ENCODE peak calls at places on chromosomes 7 and 10, in eight cellular contexts. One of them, this sample, is unnamed.

GRCh38 chr10:15169555-15170407 is 1.3 kb upstream of the NMT2 start:
- DNase-seq in RWPE1: no peak
- DNase-seq in type B pancreatic cell: no peak
- DNase-seq in endodermal cell: no peak
- DNase-seq in endothelial cell: no peak
- DNase-seq in heart left ventricle: no peak
- DNase-seq in progenitor cell of endocrine pancreas: no peak
- DNase-seq in lower lobe of right lung: no peak
- DNase-seq in this sample: no peak

GRCh38 chr10:72254891-72255568 is 18.7 kb upstream of the DDIT4 start:
- DNase-seq in RWPE1: peak
- DNase-seq in endothelial cell: peak
- DNase-seq in type B pancreatic cell: no peak
- DNase-seq in heart left ventricle: peak
- DNase-seq in progenitor cell of endocrine pancreas: no peak
- DNase-seq in endodermal cell: peak
- DNase-seq in lower lobe of right lung: peak
- DNase-seq in this sample: peak

GRCh38 chr7:137091396-137091795 is 222.9 kb downstream of the CHRM2 start:
- DNase-seq in progenitor cell of endocrine pancreas: no peak
- DNase-seq in RWPE1: no peak
- DNase-seq in type B pancreatic cell: no peak
- DNase-seq in endothelial cell: peak
- DNase-seq in endodermal cell: peak
- DNase-seq in lower lobe of right lung: no peak
- DNase-seq in heart left ventricle: no peak
- DNase-seq in this sample: no peak

GRCh38 chr7:16648551-16648950 is 2.6 kb downstream of the BZW2 start:
- DNase-seq in RWPE1: no peak
- DNase-seq in heart left ventricle: no peak
- DNase-seq in endothelial cell: peak
- DNase-seq in endodermal cell: no peak
- DNase-seq in lower lobe of right lung: no peak
- DNase-seq in type B pancreatic cell: no peak
- DNase-seq in progenitor cell of endocrine pancreas: no peak
- DNase-seq in this sample: no peak

GRCh38 chr10:70493660-70494234 is 15.2 kb downstream of the PALD1 start:
- DNase-seq in heart left ventricle: no peak
- DNase-seq in RWPE1: no peak
- DNase-seq in endodermal cell: peak
- DNase-seq in endothelial cell: peak
- DNase-seq in progenitor cell of endocrine pancreas: peak
- DNase-seq in type B pancreatic cell: no peak
- DNase-seq in lower lobe of right lung: no peak
- DNase-seq in this sample: peak

GRCh38 chr10:14162626-14163344 is 167.9 kb downstream of the FRMD4A start:
- DNase-seq in RWPE1: no peak
- DNase-seq in heart left ventricle: no peak
- DNase-seq in progenitor cell of endocrine pancreas: no peak
- DNase-seq in type B pancreatic cell: no peak
- DNase-seq in endodermal cell: no peak
- DNase-seq in endothelial cell: no peak
- DNase-seq in lower lobe of right lung: no peak
- DNase-seq in this sample: no peak

GRCh38 chr7:102215281-102215680 is 71.4 kb upstream of the SH2B2 start:
- DNase-seq in progenitor cell of endocrine pancreas: no peak
- DNase-seq in endodermal cell: no peak
- DNase-seq in RWPE1: no peak
- DNase-seq in lower lobe of right lung: no peak
- DNase-seq in type B pancreatic cell: no peak
- DNase-seq in endothelial cell: no peak
- DNase-seq in heart left ventricle: no peak
- DNase-seq in this sample: no peak

GRCh38 chr7:70694909-70695803 is 436.8 kb upstream of the GALNT17 start:
- DNase-seq in type B pancreatic cell: no peak
- DNase-seq in endodermal cell: peak
- DNase-seq in endothelial cell: peak
- DNase-seq in RWPE1: peak
- DNase-seq in progenitor cell of endocrine pancreas: peak
- DNase-seq in heart left ventricle: no peak
- DNase-seq in lower lobe of right lung: no peak
- DNase-seq in this sample: peak

GRCh38 chr10:61286695-61287094 is 166.5 kb downstream of the TMEM26 start:
- DNase-seq in RWPE1: no peak
- DNase-seq in endothelial cell: no peak
- DNase-seq in lower lobe of right lung: no peak
- DNase-seq in endodermal cell: no peak
- DNase-seq in progenitor cell of endocrine pancreas: no peak
- DNase-seq in heart left ventricle: no peak
- DNase-seq in type B pancreatic cell: no peak
- DNase-seq in this sample: peak

GRCh38 chr7:91046322-91047088 is 217.7 kb upstream of the FZD1 start:
- DNase-seq in lower lobe of right lung: no peak
- DNase-seq in endodermal cell: no peak
- DNase-seq in progenitor cell of endocrine pancreas: no peak
- DNase-seq in type B pancreatic cell: no peak
- DNase-seq in endothelial cell: no peak
- DNase-seq in RWPE1: no peak
- DNase-seq in heart left ventricle: no peak
- DNase-seq in this sample: no peak

GRCh38 chr7:132381742-132382472 is 194.4 kb downstream of the PLXNA4 start:
- DNase-seq in endothelial cell: no peak
- DNase-seq in lower lobe of right lung: no peak
- DNase-seq in RWPE1: no peak
- DNase-seq in heart left ventricle: no peak
- DNase-seq in progenitor cell of endocrine pancreas: peak
- DNase-seq in type B pancreatic cell: no peak
- DNase-seq in endodermal cell: peak
- DNase-seq in this sample: no peak

GRCh38 chr7:155571581-155572345 is 25.4 kb upstream of the CNPY1 start:
- DNase-seq in progenitor cell of endocrine pancreas: no peak
- DNase-seq in RWPE1: no peak
- DNase-seq in endothelial cell: no peak
- DNase-seq in type B pancreatic cell: no peak
- DNase-seq in endodermal cell: no peak
- DNase-seq in heart left ventricle: no peak
- DNase-seq in lower lobe of right lung: no peak
- DNase-seq in this sample: no peak

GRCh38 chr10:30013684-30014246 is 45.6 kb downstream of the JCAD start:
- DNase-seq in heart left ventricle: peak
- DNase-seq in RWPE1: no peak
- DNase-seq in endothelial cell: no peak
- DNase-seq in progenitor cell of endocrine pancreas: no peak
- DNase-seq in lower lobe of right lung: no peak
- DNase-seq in type B pancreatic cell: no peak
- DNase-seq in endodermal cell: no peak
- DNase-seq in this sample: no peak

GRCh38 chr10:34506773-34507172 is 308.3 kb downstream of the PARD3 start:
- DNase-seq in progenitor cell of endocrine pancreas: no peak
- DNase-seq in heart left ventricle: no peak
- DNase-seq in RWPE1: no peak
- DNase-seq in lower lobe of right lung: no peak
- DNase-seq in endothelial cell: no peak
- DNase-seq in endodermal cell: no peak
- DNase-seq in type B pancreatic cell: no peak
- DNase-seq in this sample: no peak

GRCh38 chr10:103847346-103847745 is 8.0 kb downstream of the SH3PXD2A start:
- DNase-seq in heart left ventricle: no peak
- DNase-seq in type B pancreatic cell: no peak
- DNase-seq in progenitor cell of endocrine pancreas: no peak
- DNase-seq in RWPE1: no peak
- DNase-seq in endothelial cell: no peak
- DNase-seq in endodermal cell: no peak
- DNase-seq in lower lobe of right lung: no peak
- DNase-seq in this sample: no peak

GRCh38 chr10:79054203-79055099 is 14.3 kb upstream of the ZMIZ1 start:
- DNase-seq in progenitor cell of endocrine pancreas: no peak
- DNase-seq in type B pancreatic cell: no peak
- DNase-seq in lower lobe of right lung: peak
- DNase-seq in endothelial cell: no peak
- DNase-seq in heart left ventricle: no peak
- DNase-seq in endodermal cell: peak
- DNase-seq in RWPE1: no peak
- DNase-seq in this sample: no peak

GRCh38 chr10:44369851-44370250 is 15.0 kb downstream of the CXCL12 start:
- DNase-seq in RWPE1: no peak
- DNase-seq in type B pancreatic cell: no peak
- DNase-seq in heart left ventricle: no peak
- DNase-seq in endodermal cell: no peak
- DNase-seq in progenitor cell of endocrine pancreas: no peak
- DNase-seq in endothelial cell: no peak
- DNase-seq in lower lobe of right lung: no peak
- DNase-seq in this sample: no peak

GRCh38 chr10:44369296-44369695 is 15.6 kb downstream of the CXCL12 start:
- DNase-seq in endothelial cell: no peak
- DNase-seq in lower lobe of right lung: no peak
- DNase-seq in RWPE1: no peak
- DNase-seq in type B pancreatic cell: no peak
- DNase-seq in endodermal cell: no peak
- DNase-seq in heart left ventricle: no peak
- DNase-seq in progenitor cell of endocrine pancreas: no peak
- DNase-seq in this sample: no peak

GRCh38 chr10:44373341-44373995 is 11.4 kb downstream of the CXCL12 start:
- DNase-seq in heart left ventricle: no peak
- DNase-seq in endothelial cell: no peak
- DNase-seq in progenitor cell of endocrine pancreas: no peak
- DNase-seq in RWPE1: no peak
- DNase-seq in type B pancreatic cell: no peak
- DNase-seq in endodermal cell: no peak
- DNase-seq in lower lobe of right lung: no peak
- DNase-seq in this sample: no peak

GRCh38 chr10:44372181-44372580 is 12.7 kb downstream of the CXCL12 start:
- DNase-seq in endodermal cell: no peak
- DNase-seq in type B pancreatic cell: no peak
- DNase-seq in progenitor cell of endocrine pancreas: no peak
- DNase-seq in RWPE1: no peak
- DNase-seq in heart left ventricle: no peak
- DNase-seq in endothelial cell: no peak
- DNase-seq in lower lobe of right lung: no peak
- DNase-seq in this sample: no peak

DNA sequence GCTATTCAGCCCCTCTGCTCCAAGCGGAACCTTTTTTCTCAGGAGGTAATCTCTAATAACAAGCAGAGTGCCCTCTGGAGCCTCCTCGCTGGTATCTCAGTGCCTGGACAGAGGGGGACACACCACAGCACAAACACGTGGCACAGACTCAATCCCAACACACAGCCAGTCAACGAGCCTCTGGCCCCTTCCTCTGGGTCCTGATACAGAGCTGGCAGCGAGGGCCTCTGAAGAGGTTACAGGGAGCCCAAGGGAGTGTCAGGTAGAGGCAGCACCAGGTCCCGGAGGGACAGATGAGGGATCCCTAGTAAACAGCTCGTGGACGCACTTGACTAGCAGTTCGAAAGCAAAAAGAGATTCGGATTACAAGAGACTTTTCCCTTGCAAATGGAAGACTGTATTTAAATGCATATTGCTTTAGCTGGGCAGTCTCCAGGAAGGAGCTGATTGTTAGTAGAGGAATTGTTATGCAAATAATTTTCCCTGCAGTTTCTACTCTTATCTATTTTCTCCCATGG is 14.1 kb downstream of the CXCL12 start:
- DNase-seq in endodermal cell: peak
- DNase-seq in heart left ventricle: no peak
- DNase-seq in RWPE1: no peak
- DNase-seq in lower lobe of right lung: no peak
- DNase-seq in type B pancreatic cell: no peak
- DNase-seq in progenitor cell of endocrine pancreas: no peak
- DNase-seq in endothelial cell: no peak
- DNase-seq in this sample: no peak
- TF ChIP-seq CTCF in endodermal cell: peak
- TF ChIP-seq CTCF in heart left ventricle: no peak
- TF ChIP-seq CTCF in RWPE1: no peak
- TF ChIP-seq CTCF in lower lobe of right lung: no peak
- TF ChIP-seq CTCF in type B pancreatic cell: no peak
- TF ChIP-seq CTCF in progenitor cell of endocrine pancreas: no peak
- TF ChIP-seq CTCF in endothelial cell: no peak
- TF ChIP-seq CTCF in this sample: no peak

GRCh38 chr7:139753079-139753692 is 24.6 kb downstream of the HIPK2 start:
- DNase-seq in lower lobe of right lung: no peak
- DNase-seq in progenitor cell of endocrine pancreas: no peak
- DNase-seq in heart left ventricle: no peak
- DNase-seq in endodermal cell: peak
- DNase-seq in RWPE1: no peak
- DNase-seq in endothelial cell: no peak
- DNase-seq in type B pancreatic cell: no peak
- DNase-seq in this sample: no peak
- TF ChIP-seq CTCF in lower lobe of right lung: no peak
- TF ChIP-seq CTCF in progenitor cell of endocrine pancreas: peak
- TF ChIP-seq CTCF in heart left ventricle: no peak
- TF ChIP-seq CTCF in endodermal cell: peak
- TF ChIP-seq CTCF in RWPE1: no peak
- TF ChIP-seq CTCF in endothelial cell: no peak
- TF ChIP-seq CTCF in type B pancreatic cell: peak
- TF ChIP-seq CTCF in this sample: no peak

GRCh38 chr10:31347705-31348104 is 28.7 kb downstream of the ZEB1 start:
- DNase-seq in progenitor cell of endocrine pancreas: no peak
- DNase-seq in endodermal cell: no peak
- DNase-seq in heart left ventricle: no peak
- DNase-seq in endothelial cell: no peak
- DNase-seq in type B pancreatic cell: no peak
- DNase-seq in RWPE1: no peak
- DNase-seq in lower lobe of right lung: no peak
- DNase-seq in this sample: no peak

GRCh38 chr10:31358688-31359330 is 39.8 kb downstream of the ZEB1 start:
- DNase-seq in endodermal cell: no peak
- DNase-seq in endothelial cell: no peak
- DNase-seq in lower lobe of right lung: no peak
- DNase-seq in type B pancreatic cell: no peak
- DNase-seq in RWPE1: no peak
- DNase-seq in heart left ventricle: no peak
- DNase-seq in progenitor cell of endocrine pancreas: no peak
- DNase-seq in this sample: no peak

GRCh38 chr10:31352436-31353226 is 33.6 kb downstream of the ZEB1 start:
- DNase-seq in RWPE1: no peak
- DNase-seq in type B pancreatic cell: no peak
- DNase-seq in lower lobe of right lung: no peak
- DNase-seq in endothelial cell: no peak
- DNase-seq in endodermal cell: no peak
- DNase-seq in heart left ventricle: no peak
- DNase-seq in progenitor cell of endocrine pancreas: no peak
- DNase-seq in this sample: no peak

GRCh38 chr10:31350891-31351290 is 31.9 kb downstream of the ZEB1 start:
- DNase-seq in progenitor cell of endocrine pancreas: no peak
- DNase-seq in endodermal cell: no peak
- DNase-seq in endothelial cell: no peak
- DNase-seq in RWPE1: no peak
- DNase-seq in lower lobe of right lung: no peak
- DNase-seq in type B pancreatic cell: no peak
- DNase-seq in heart left ventricle: no peak
- DNase-seq in this sample: no peak

GRCh38 chr10:31353574-31353973 is 34.6 kb downstream of the ZEB1 start:
- DNase-seq in heart left ventricle: no peak
- DNase-seq in endodermal cell: no peak
- DNase-seq in lower lobe of right lung: no peak
- DNase-seq in type B pancreatic cell: no peak
- DNase-seq in progenitor cell of endocrine pancreas: no peak
- DNase-seq in RWPE1: peak
- DNase-seq in endothelial cell: no peak
- DNase-seq in this sample: peak
- TF ChIP-seq CTCF in heart left ventricle: no peak
- TF ChIP-seq CTCF in endodermal cell: no peak
- TF ChIP-seq CTCF in lower lobe of right lung: no peak
- TF ChIP-seq CTCF in type B pancreatic cell: peak
- TF ChIP-seq CTCF in progenitor cell of endocrine pancreas: no peak
- TF ChIP-seq CTCF in RWPE1: no peak
- TF ChIP-seq CTCF in endothelial cell: no peak
- TF ChIP-seq CTCF in this sample: no peak

GRCh38 chr7:117012284-117013174 is 59.2 kb downstream of the ST7 start:
- DNase-seq in heart left ventricle: no peak
- DNase-seq in endodermal cell: no peak
- DNase-seq in RWPE1: peak
- DNase-seq in type B pancreatic cell: no peak
- DNase-seq in lower lobe of right lung: no peak
- DNase-seq in progenitor cell of endocrine pancreas: no peak
- DNase-seq in endothelial cell: no peak
- DNase-seq in this sample: no peak
- TF ChIP-seq CTCF in heart left ventricle: no peak
- TF ChIP-seq CTCF in endodermal cell: peak
- TF ChIP-seq CTCF in RWPE1: peak
- TF ChIP-seq CTCF in type B pancreatic cell: peak
- TF ChIP-seq CTCF in lower lobe of right lung: no peak
- TF ChIP-seq CTCF in progenitor cell of endocrine pancreas: peak
- TF ChIP-seq CTCF in endothelial cell: peak
- TF ChIP-seq CTCF in this sample: peak

This sample was measured in GM13976.